ENCODE peak calls at places on chromosomes 16 and 17, in nine cellular contexts. One of them, this sample, is unnamed.

GRCh38 chr16:89564476-89565255 is 4.2 kb downstream of the RPL13 start:
- DNase-seq in activated CD4-positive, CD25-positive, alpha-beta regulatory T cell: no peak
- DNase-seq in AG09309: no peak
- DNase-seq in stimulated activated CD4-positive, alpha-beta T cell treated with anti-CD3 and anti-CD28 coated beads, Interleukin-2, amount 100 ng/mL, for 48 hours: peak
- DNase-seq in H9: peak
- DNase-seq in kidney glomerular epithelial cell: no peak
- DNase-seq in psoas muscle: no peak
- DNase-seq in HuH-7.5: no peak
- DNase-seq in activated CD4-positive, alpha-beta T cell treated with anti-CD3 and anti-CD28 coated beads, Interleukin-2, amount 10 ng/mL, durations not matched to agents 7 days and 5 days: no peak
- DNase-seq in this sample: no peak

GRCh38 chr16:81752225-81752875 is 26.7 kb upstream of the PLCG2 start:
- DNase-seq in kidney glomerular epithelial cell: no peak
- DNase-seq in HuH-7.5: no peak
- DNase-seq in psoas muscle: peak
- DNase-seq in activated CD4-positive, CD25-positive, alpha-beta regulatory T cell: no peak
- DNase-seq in H9: no peak
- DNase-seq in AG09309: no peak
- DNase-seq in stimulated activated CD4-positive, alpha-beta T cell treated with anti-CD3 and anti-CD28 coated beads, Interleukin-2, amount 100 ng/mL, for 48 hours: no peak
- DNase-seq in activated CD4-positive, alpha-beta T cell treated with anti-CD3 and anti-CD28 coated beads, Interleukin-2, amount 10 ng/mL, durations not matched to agents 7 days and 5 days: no peak
- DNase-seq in this sample: peak

GRCh38 chr16:57367111-57367752 is 5.1 kb upstream of the CX3CL1 start:
- DNase-seq in HuH-7.5: no peak
- DNase-seq in H9: no peak
- DNase-seq in activated CD4-positive, alpha-beta T cell treated with anti-CD3 and anti-CD28 coated beads, Interleukin-2, amount 10 ng/mL, durations not matched to agents 7 days and 5 days: no peak
- DNase-seq in psoas muscle: no peak
- DNase-seq in AG09309: no peak
- DNase-seq in stimulated activated CD4-positive, alpha-beta T cell treated with anti-CD3 and anti-CD28 coated beads, Interleukin-2, amount 100 ng/mL, for 48 hours: no peak
- DNase-seq in kidney glomerular epithelial cell: no peak
- DNase-seq in activated CD4-positive, CD25-positive, alpha-beta regulatory T cell: no peak
- DNase-seq in this sample: no peak

GRCh38 chr17:41301916-41302901 is at the start of gene KRTAP29-1:
- DNase-seq in HuH-7.5: no peak
- DNase-seq in kidney glomerular epithelial cell: no peak
- DNase-seq in activated CD4-positive, CD25-positive, alpha-beta regulatory T cell: no peak
- DNase-seq in stimulated activated CD4-positive, alpha-beta T cell treated with anti-CD3 and anti-CD28 coated beads, Interleukin-2, amount 100 ng/mL, for 48 hours: no peak
- DNase-seq in activated CD4-positive, alpha-beta T cell treated with anti-CD3 and anti-CD28 coated beads, Interleukin-2, amount 10 ng/mL, durations not matched to agents 7 days and 5 days: no peak
- DNase-seq in H9: no peak
- DNase-seq in psoas muscle: no peak
- DNase-seq in AG09309: no peak
- DNase-seq in this sample: no peak

GRCh38 chr17:74541176-74542111 is 4.5 kb downstream of the CD300C start:
- DNase-seq in AG09309: no peak
- DNase-seq in H9: no peak
- DNase-seq in kidney glomerular epithelial cell: no peak
- DNase-seq in HuH-7.5: no peak
- DNase-seq in activated CD4-positive, alpha-beta T cell treated with anti-CD3 and anti-CD28 coated beads, Interleukin-2, amount 10 ng/mL, durations not matched to agents 7 days and 5 days: no peak
- DNase-seq in psoas muscle: no peak
- DNase-seq in activated CD4-positive, CD25-positive, alpha-beta regulatory T cell: no peak
- DNase-seq in stimulated activated CD4-positive, alpha-beta T cell treated with anti-CD3 and anti-CD28 coated beads, Interleukin-2, amount 100 ng/mL, for 48 hours: no peak
- DNase-seq in this sample: no peak

GRCh38 chr17:14308965-14309879 is 8.3 kb downstream of the HS3ST3B1 start:
- DNase-seq in HuH-7.5: peak
- DNase-seq in kidney glomerular epithelial cell: peak
- DNase-seq in AG09309: peak
- DNase-seq in H9: peak
- DNase-seq in activated CD4-positive, alpha-beta T cell treated with anti-CD3 and anti-CD28 coated beads, Interleukin-2, amount 10 ng/mL, durations not matched to agents 7 days and 5 days: peak
- DNase-seq in activated CD4-positive, CD25-positive, alpha-beta regulatory T cell: peak
- DNase-seq in stimulated activated CD4-positive, alpha-beta T cell treated with anti-CD3 and anti-CD28 coated beads, Interleukin-2, amount 100 ng/mL, for 48 hours: peak
- DNase-seq in psoas muscle: peak
- DNase-seq in this sample: no peak

GRCh38 chr17:40358323-40359038 is 6.1 kb downstream of the GJD3 start:
- DNase-seq in activated CD4-positive, CD25-positive, alpha-beta regulatory T cell: peak
- DNase-seq in psoas muscle: peak
- DNase-seq in kidney glomerular epithelial cell: peak
- DNase-seq in stimulated activated CD4-positive, alpha-beta T cell treated with anti-CD3 and anti-CD28 coated beads, Interleukin-2, amount 100 ng/mL, for 48 hours: peak
- DNase-seq in AG09309: peak
- DNase-seq in HuH-7.5: peak
- DNase-seq in activated CD4-positive, alpha-beta T cell treated with anti-CD3 and anti-CD28 coated beads, Interleukin-2, amount 10 ng/mL, durations not matched to agents 7 days and 5 days: peak
- DNase-seq in H9: peak
- DNase-seq in this sample: peak

GRCh38 chr16:70433456-70434103 is 5.3 kb downstream of the ST3GAL2 start:
- DNase-seq in stimulated activated CD4-positive, alpha-beta T cell treated with anti-CD3 and anti-CD28 coated beads, Interleukin-2, amount 100 ng/mL, for 48 hours: no peak
- DNase-seq in kidney glomerular epithelial cell: no peak
- DNase-seq in H9: no peak
- DNase-seq in activated CD4-positive, alpha-beta T cell treated with anti-CD3 and anti-CD28 coated beads, Interleukin-2, amount 10 ng/mL, durations not matched to agents 7 days and 5 days: no peak
- DNase-seq in HuH-7.5: no peak
- DNase-seq in AG09309: peak
- DNase-seq in activated CD4-positive, CD25-positive, alpha-beta regulatory T cell: no peak
- DNase-seq in psoas muscle: peak
- DNase-seq in this sample: no peak

GRCh38 chr16:86799367-86799766 is 221.0 kb downstream of the FOXL1 start:
- DNase-seq in AG09309: no peak
- DNase-seq in stimulated activated CD4-positive, alpha-beta T cell treated with anti-CD3 and anti-CD28 coated beads, Interleukin-2, amount 100 ng/mL, for 48 hours: no peak
- DNase-seq in HuH-7.5: no peak
- DNase-seq in kidney glomerular epithelial cell: no peak
- DNase-seq in activated CD4-positive, CD25-positive, alpha-beta regulatory T cell: no peak
- DNase-seq in H9: no peak
- DNase-seq in psoas muscle: no peak
- DNase-seq in activated CD4-positive, alpha-beta T cell treated with anti-CD3 and anti-CD28 coated beads, Interleukin-2, amount 10 ng/mL, durations not matched to agents 7 days and 5 days: no peak
- DNase-seq in this sample: no peak

GRCh38 chr17:43584666-43585102 is 38.5 kb upstream of the ETV4 start:
- DNase-seq in HuH-7.5: peak
- DNase-seq in AG09309: no peak
- DNase-seq in H9: no peak
- DNase-seq in kidney glomerular epithelial cell: no peak
- DNase-seq in activated CD4-positive, CD25-positive, alpha-beta regulatory T cell: no peak
- DNase-seq in psoas muscle: no peak
- DNase-seq in stimulated activated CD4-positive, alpha-beta T cell treated with anti-CD3 and anti-CD28 coated beads, Interleukin-2, amount 100 ng/mL, for 48 hours: no peak
- DNase-seq in activated CD4-positive, alpha-beta T cell treated with anti-CD3 and anti-CD28 coated beads, Interleukin-2, amount 10 ng/mL, durations not matched to agents 7 days and 5 days: no peak
- DNase-seq in this sample: no peak

GRCh38 chr17:11909348-11909747 is 87.9 kb downstream of the ZNF18 start:
- DNase-seq in H9: peak
- DNase-seq in HuH-7.5: no peak
- DNase-seq in stimulated activated CD4-positive, alpha-beta T cell treated with anti-CD3 and anti-CD28 coated beads, Interleukin-2, amount 100 ng/mL, for 48 hours: no peak
- DNase-seq in activated CD4-positive, CD25-positive, alpha-beta regulatory T cell: no peak
- DNase-seq in kidney glomerular epithelial cell: no peak
- DNase-seq in AG09309: no peak
- DNase-seq in activated CD4-positive, alpha-beta T cell treated with anti-CD3 and anti-CD28 coated beads, Interleukin-2, amount 10 ng/mL, durations not matched to agents 7 days and 5 days: no peak
- DNase-seq in psoas muscle: no peak
- DNase-seq in this sample: no peak

GRCh38 chr16:86676216-86676800 is 98.0 kb downstream of the FOXL1 start:
- DNase-seq in psoas muscle: no peak
- DNase-seq in H9: no peak
- DNase-seq in stimulated activated CD4-positive, alpha-beta T cell treated with anti-CD3 and anti-CD28 coated beads, Interleukin-2, amount 100 ng/mL, for 48 hours: no peak
- DNase-seq in HuH-7.5: no peak
- DNase-seq in kidney glomerular epithelial cell: peak
- DNase-seq in activated CD4-positive, CD25-positive, alpha-beta regulatory T cell: no peak
- DNase-seq in AG09309: no peak
- DNase-seq in activated CD4-positive, alpha-beta T cell treated with anti-CD3 and anti-CD28 coated beads, Interleukin-2, amount 10 ng/mL, durations not matched to agents 7 days and 5 days: no peak
- DNase-seq in this sample: no peak

GRCh38 chr17:57665696-57666095 is 79.4 kb downstream of the CCDC182 start:
- DNase-seq in activated CD4-positive, alpha-beta T cell treated with anti-CD3 and anti-CD28 coated beads, Interleukin-2, amount 10 ng/mL, durations not matched to agents 7 days and 5 days: no peak
- DNase-seq in psoas muscle: no peak
- DNase-seq in activated CD4-positive, CD25-positive, alpha-beta regulatory T cell: no peak
- DNase-seq in HuH-7.5: no peak
- DNase-seq in AG09309: no peak
- DNase-seq in H9: peak
- DNase-seq in stimulated activated CD4-positive, alpha-beta T cell treated with anti-CD3 and anti-CD28 coated beads, Interleukin-2, amount 100 ng/mL, for 48 hours: no peak
- DNase-seq in kidney glomerular epithelial cell: no peak
- DNase-seq in this sample: no peak

GRCh38 chr16:74837056-74837455 is 62.4 kb upstream of the FA2H start:
- DNase-seq in kidney glomerular epithelial cell: peak
- DNase-seq in activated CD4-positive, alpha-beta T cell treated with anti-CD3 and anti-CD28 coated beads, Interleukin-2, amount 10 ng/mL, durations not matched to agents 7 days and 5 days: no peak
- DNase-seq in stimulated activated CD4-positive, alpha-beta T cell treated with anti-CD3 and anti-CD28 coated beads, Interleukin-2, amount 100 ng/mL, for 48 hours: no peak
- DNase-seq in HuH-7.5: no peak
- DNase-seq in activated CD4-positive, CD25-positive, alpha-beta regulatory T cell: no peak
- DNase-seq in AG09309: no peak
- DNase-seq in psoas muscle: no peak
- DNase-seq in H9: no peak
- DNase-seq in this sample: no peak

GRCh38 chr16:58464916-58465731 is 34.8 kb upstream of the NDRG4 start:
- DNase-seq in AG09309: no peak
- DNase-seq in activated CD4-positive, alpha-beta T cell treated with anti-CD3 and anti-CD28 coated beads, Interleukin-2, amount 10 ng/mL, durations not matched to agents 7 days and 5 days: no peak
- DNase-seq in activated CD4-positive, CD25-positive, alpha-beta regulatory T cell: no peak
- DNase-seq in kidney glomerular epithelial cell: no peak
- DNase-seq in H9: peak
- DNase-seq in HuH-7.5: peak
- DNase-seq in psoas muscle: no peak
- DNase-seq in stimulated activated CD4-positive, alpha-beta T cell treated with anti-CD3 and anti-CD28 coated beads, Interleukin-2, amount 100 ng/mL, for 48 hours: no peak
- DNase-seq in this sample: no peak

GRCh38 chr17:16281351-16281750 is 64.3 kb downstream of the PIGL start:
- DNase-seq in AG09309: no peak
- DNase-seq in H9: no peak
- DNase-seq in stimulated activated CD4-positive, alpha-beta T cell treated with anti-CD3 and anti-CD28 coated beads, Interleukin-2, amount 100 ng/mL, for 48 hours: no peak
- DNase-seq in psoas muscle: no peak
- DNase-seq in activated CD4-positive, CD25-positive, alpha-beta regulatory T cell: no peak
- DNase-seq in activated CD4-positive, alpha-beta T cell treated with anti-CD3 and anti-CD28 coated beads, Interleukin-2, amount 10 ng/mL, durations not matched to agents 7 days and 5 days: no peak
- DNase-seq in HuH-7.5: no peak
- DNase-seq in kidney glomerular epithelial cell: no peak
- DNase-seq in this sample: no peak

GRCh38 chr17:58960068-58960467 is 146.6 kb downstream of the TRIM37 start:
- DNase-seq in AG09309: peak
- DNase-seq in stimulated activated CD4-positive, alpha-beta T cell treated with anti-CD3 and anti-CD28 coated beads, Interleukin-2, amount 100 ng/mL, for 48 hours: no peak
- DNase-seq in HuH-7.5: peak
- DNase-seq in H9: no peak
- DNase-seq in kidney glomerular epithelial cell: peak
- DNase-seq in activated CD4-positive, CD25-positive, alpha-beta regulatory T cell: no peak
- DNase-seq in psoas muscle: no peak
- DNase-seq in activated CD4-positive, alpha-beta T cell treated with anti-CD3 and anti-CD28 coated beads, Interleukin-2, amount 10 ng/mL, durations not matched to agents 7 days and 5 days: no peak
- DNase-seq in this sample: no peak

GRCh38 chr17:38911081-38911730 is 14.2 kb upstream of the LASP1NB start:
- DNase-seq in H9: peak
- DNase-seq in HuH-7.5: no peak
- DNase-seq in stimulated activated CD4-positive, alpha-beta T cell treated with anti-CD3 and anti-CD28 coated beads, Interleukin-2, amount 100 ng/mL, for 48 hours: no peak
- DNase-seq in psoas muscle: peak
- DNase-seq in activated CD4-positive, alpha-beta T cell treated with anti-CD3 and anti-CD28 coated beads, Interleukin-2, amount 10 ng/mL, durations not matched to agents 7 days and 5 days: no peak
- DNase-seq in kidney glomerular epithelial cell: no peak
- DNase-seq in activated CD4-positive, CD25-positive, alpha-beta regulatory T cell: no peak
- DNase-seq in AG09309: no peak
- DNase-seq in this sample: no peak

GRCh38 chr17:18992454-18993130 is 12.0 kb downstream of the FAM83G start:
- DNase-seq in HuH-7.5: no peak
- DNase-seq in activated CD4-positive, CD25-positive, alpha-beta regulatory T cell: no peak
- DNase-seq in psoas muscle: no peak
- DNase-seq in H9: no peak
- DNase-seq in stimulated activated CD4-positive, alpha-beta T cell treated with anti-CD3 and anti-CD28 coated beads, Interleukin-2, amount 100 ng/mL, for 48 hours: no peak
- DNase-seq in AG09309: no peak
- DNase-seq in activated CD4-positive, alpha-beta T cell treated with anti-CD3 and anti-CD28 coated beads, Interleukin-2, amount 10 ng/mL, durations not matched to agents 7 days and 5 days: peak
- DNase-seq in kidney glomerular epithelial cell: no peak
- DNase-seq in this sample: no peak

GRCh38 chr16:9138021-9138680 is 46.7 kb downstream of the HAPSTR1 start:
- DNase-seq in H9: no peak
- DNase-seq in HuH-7.5: no peak
- DNase-seq in activated CD4-positive, CD25-positive, alpha-beta regulatory T cell: no peak
- DNase-seq in activated CD4-positive, alpha-beta T cell treated with anti-CD3 and anti-CD28 coated beads, Interleukin-2, amount 10 ng/mL, durations not matched to agents 7 days and 5 days: no peak
- DNase-seq in stimulated activated CD4-positive, alpha-beta T cell treated with anti-CD3 and anti-CD28 coated beads, Interleukin-2, amount 100 ng/mL, for 48 hours: no peak
- DNase-seq in kidney glomerular epithelial cell: no peak
- DNase-seq in AG09309: no peak
- DNase-seq in psoas muscle: no peak
- DNase-seq in this sample: no peak

GRCh38 chr16:1876468-1876867 is 4.5 kb upstream of the MEIOB start:
- DNase-seq in activated CD4-positive, CD25-positive, alpha-beta regulatory T cell: no peak
- DNase-seq in AG09309: no peak
- DNase-seq in psoas muscle: no peak
- DNase-seq in activated CD4-positive, alpha-beta T cell treated with anti-CD3 and anti-CD28 coated beads, Interleukin-2, amount 10 ng/mL, durations not matched to agents 7 days and 5 days: no peak
- DNase-seq in stimulated activated CD4-positive, alpha-beta T cell treated with anti-CD3 and anti-CD28 coated beads, Interleukin-2, amount 100 ng/mL, for 48 hours: no peak
- DNase-seq in kidney glomerular epithelial cell: no peak
- DNase-seq in HuH-7.5: no peak
- DNase-seq in H9: no peak
- DNase-seq in this sample: no peak

GRCh38 chr16:69199382-69199781 is 12.4 kb downstream of the SNTB2 start:
- DNase-seq in kidney glomerular epithelial cell: no peak
- DNase-seq in psoas muscle: peak
- DNase-seq in AG09309: no peak
- DNase-seq in H9: no peak
- DNase-seq in stimulated activated CD4-positive, alpha-beta T cell treated with anti-CD3 and anti-CD28 coated beads, Interleukin-2, amount 100 ng/mL, for 48 hours: no peak
- DNase-seq in HuH-7.5: no peak
- DNase-seq in activated CD4-positive, alpha-beta T cell treated with anti-CD3 and anti-CD28 coated beads, Interleukin-2, amount 10 ng/mL, durations not matched to agents 7 days and 5 days: no peak
- DNase-seq in activated CD4-positive, CD25-positive, alpha-beta regulatory T cell: no peak
- DNase-seq in this sample: no peak